ENCODE peak calls at places on chromosomes 13 and 19, in seven cellular contexts. Y is H1, A is uterus, N is transverse colon, U is IMR-90, F is GM12878, I is breast epithelium. E is an unnamed sample.

GRCh38 chr19:29858000-29858596 is 46.3 kb downstream of the CCNE1 start:
- DNase-seq in Y (peak; percentile 82), A (no peak), N (peak; percentile 34), U (no peak), F (no peak), I (no peak), E (no peak)

GRCh38 chr19:16248380-16249023 is 50.8 kb downstream of the AP1M1 start:
- DNase-seq in Y (no peak), A (no peak), N (no peak), U (no peak), F (no peak), I (no peak), E (no peak)

GRCh38 chr19:48489608-48490216 is 20.5 kb downstream of the CYTH2 start:
- DNase-seq in Y (peak; percentile 99), A (peak; percentile 74), N (peak; percentile 91), U (peak; percentile 39), F (no peak), I (no peak), E (peak; percentile 89)

GRCh38 chr19:29617336-29618266 is 11.5 kb downstream of the POP4 start:
- DNase-seq in Y (no peak), A (no peak), N (no peak), U (no peak), F (no peak), I (no peak), E (no peak)

GRCh38 chr13:80871481-80871880 is 530.6 kb upstream of the SPRY2 start:
- DNase-seq in Y (no peak), A (no peak), N (no peak), U (no peak), F (no peak), I (no peak), E (no peak)

GRCh38 chr19:38709119-38709518 is 35.2 kb downstream of the CAPN12 start:
- DNase-seq in Y (no peak), A (no peak), N (no peak), U (no peak), F (no peak), I (no peak), E (no peak)

GRCh38 chr13:61316647-61317046 is 99.0 kb downstream of the PCDH20 start:
- DNase-seq in Y (no peak), A (no peak), N (no peak), U (no peak), F (no peak), I (no peak), E (no peak)

GRCh38 chr13:71017607-71018006 is 849.4 kb downstream of the DACH1 start:
- DNase-seq in Y (no peak), A (no peak), N (no peak), U (no peak), F (no peak), I (no peak), E (no peak)

GRCh38 chr13:51821666-51822065 is 17.7 kb upstream of the DHRS12 start:
- DNase-seq in Y (no peak), A (no peak), N (no peak), U (no peak), F (no peak), I (no peak), E (no peak)

GRCh38 chr13:50451609-50452008 is 391.9 kb downstream of the DLEU7 start:
- DNase-seq in Y (no peak), A (no peak), N (no peak), U (no peak), F (no peak), I (no peak), E (no peak)

GRCh38 chr13:80054806-80055205 is 286.1 kb downstream of the SPRY2 start:
- DNase-seq in Y (no peak), A (no peak), N (no peak), U (peak; percentile 73), F (no peak), I (no peak), E (no peak)

GRCh38 chr13:40613192-40613818 is 53.1 kb downstream of the FOXO1 start:
- DNase-seq in Y (no peak), A (peak; percentile 41), N (peak; percentile 63), U (no peak), F (peak; percentile 64), I (no peak), E (peak; percentile 82)

GRCh38 chr19:42053037-42053935 is 16.7 kb downstream of the GRIK5 start:
- DNase-seq in Y (no peak), A (no peak), N (no peak), U (no peak), F (no peak), I (no peak), E (no peak)

GRCh38 chr19:13053238-13053637 is 49.4 kb downstream of the LYL1 start:
- DNase-seq in Y (no peak), A (no peak), N (no peak), U (no peak), F (no peak), I (no peak), E (no peak)

GRCh38 chr13:43797869-43798268 is 11.1 kb upstream of the ENOX1 start:
- DNase-seq in Y (no peak), A (no peak), N (no peak), U (peak; percentile 11), F (no peak), I (no peak), E (no peak)

GRCh38 chr13:48160879-48161278 is 66.0 kb upstream of the MED4 start:
- DNase-seq in Y (no peak), A (no peak), N (no peak), U (no peak), F (no peak), I (no peak), E (no peak)

GRCh38 chr19:658059-658839 is 4.8 kb downstream of the RNF126 start:
- DNase-seq in Y (no peak), A (no peak), N (no peak), U (no peak), F (no peak), I (no peak), E (peak; percentile 47)

GRCh38 chr19:657611-658010 is 5.4 kb downstream of the RNF126 start:
- DNase-seq in Y (no peak), A (no peak), N (no peak), U (no peak), F (no peak), I (no peak), E (no peak)

GRCh38 chr19:656751-657559 is 6.1 kb downstream of the RNF126 start:
- DNase-seq in Y (no peak), A (no peak), N (no peak), U (no peak), F (no peak), I (no peak), E (no peak)

GRCh38 chr19:660793-661426 is 2.1 kb downstream of the RNF126 start:
- DNase-seq in Y (no peak), A (no peak), N (peak; percentile 75), U (no peak), F (no peak), I (no peak), E (peak; percentile 42)

DNA sequence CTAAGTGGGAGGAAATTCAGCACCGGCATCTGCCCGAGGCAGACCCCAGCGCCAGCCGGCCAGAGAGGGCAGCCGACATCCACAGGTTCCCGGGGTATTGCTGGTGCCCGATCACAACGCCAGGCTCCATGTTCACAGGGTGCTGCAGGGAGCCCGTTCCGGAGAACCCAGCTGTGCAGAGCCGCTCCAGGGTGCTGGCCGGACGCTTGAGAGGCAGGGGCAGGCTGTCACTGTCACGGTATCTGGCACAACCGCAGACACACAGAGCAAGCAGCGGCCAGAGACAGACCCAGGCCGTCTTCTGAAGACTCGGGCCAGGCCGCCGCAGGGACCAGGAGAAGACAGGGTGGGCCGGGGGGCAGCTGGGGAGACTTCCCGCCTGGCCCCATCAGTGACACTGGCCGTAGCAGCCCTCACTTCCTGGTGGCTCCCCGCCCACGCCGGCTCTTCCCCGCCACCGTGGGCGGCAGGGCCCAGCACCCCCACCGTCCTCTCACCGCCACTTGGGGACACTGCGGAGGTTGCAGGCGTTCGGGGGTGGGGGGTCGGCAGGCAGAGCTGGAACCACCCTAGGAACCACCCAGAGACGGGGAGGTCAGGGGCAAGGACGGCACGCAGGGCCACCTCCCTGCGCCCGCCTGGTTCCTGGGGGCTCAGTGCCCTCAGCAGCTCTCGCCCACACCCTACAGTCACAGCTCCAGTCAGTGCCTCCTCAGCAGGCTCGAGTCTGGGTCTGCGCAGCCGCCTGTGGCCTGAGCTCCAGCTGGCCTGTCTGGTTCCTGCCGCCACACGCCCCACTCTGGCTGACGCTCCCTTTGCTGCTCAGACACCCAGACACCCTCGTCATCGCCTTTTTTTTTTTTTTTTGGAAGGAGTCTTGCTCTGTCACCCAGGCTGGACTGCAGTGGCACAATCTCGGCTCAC is 3.8 kb downstream of the RNF126 start:
- DNase-seq in Y (no peak), A (no peak), N (peak; percentile 54), U (no peak), F (no peak), I (peak; percentile 76), E (peak; percentile 68)
- H3K4me3 ChIP-seq in Y (no peak overlapping the region), A (no peak overlapping the region), N (peak overlapping the region; percentile 97), U (no peak overlapping the region), F (no peak overlapping the region), I (no peak overlapping the region), E (peak overlapping the region; percentile 96)

GRCh38 chr13:21034602-21035190 is 26.7 kb downstream of the LATS2 start:
- DNase-seq in Y (no peak), A (no peak), N (no peak), U (no peak), F (no peak), I (no peak), E (no peak)
- TF ChIP-seq POLR2A in Y (no peak), A (no peak), N (no peak), U (no peak), F (no peak), I (no peak), E (no peak)

GRCh38 chr13:113360446-113360845 is 3.5 kb downstream of the GRTP1 start:
- DNase-seq in Y (no peak), A (no peak), N (no peak), U (no peak), F (no peak), I (no peak), E (no peak)

GRCh38 chr13:113359556-113359955 is 4.4 kb downstream of the GRTP1 start:
- DNase-seq in Y (no peak), A (no peak), N (no peak), U (no peak), F (no peak), I (no peak), E (no peak)

GRCh38 chr13:113364371-113364932 is 522 bp upstream of the GRTP1 start:
- DNase-seq in Y (no peak), A (peak; percentile 59), N (peak; percentile 17), U (no peak), F (no peak), I (peak; percentile 30), E (no peak)

GRCh38 chr13:113358653-113359052 is 5.3 kb downstream of the GRTP1 start:
- DNase-seq in Y (no peak), A (no peak), N (no peak), U (peak; percentile 28), F (no peak), I (no peak), E (no peak)

GRCh38 chr13:113361406-113361805 is 2.5 kb downstream of the GRTP1 start:
- DNase-seq in Y (no peak), A (no peak), N (no peak), U (no peak), F (no peak), I (no peak), E (no peak)
- H3K27me3 ChIP-seq in Y (peaks cover 4% of the 10 kb centered on the region), A (no peaks in the 10 kb centered on the region), N (peaks cover 10% of the 10 kb centered on the region), U (peaks cover 32% of the 10 kb centered on the region), F (no peaks in the 10 kb centered on the region), I (no peaks in the 10 kb centered on the region), E (no peaks in the 10 kb centered on the region)

DNA sequence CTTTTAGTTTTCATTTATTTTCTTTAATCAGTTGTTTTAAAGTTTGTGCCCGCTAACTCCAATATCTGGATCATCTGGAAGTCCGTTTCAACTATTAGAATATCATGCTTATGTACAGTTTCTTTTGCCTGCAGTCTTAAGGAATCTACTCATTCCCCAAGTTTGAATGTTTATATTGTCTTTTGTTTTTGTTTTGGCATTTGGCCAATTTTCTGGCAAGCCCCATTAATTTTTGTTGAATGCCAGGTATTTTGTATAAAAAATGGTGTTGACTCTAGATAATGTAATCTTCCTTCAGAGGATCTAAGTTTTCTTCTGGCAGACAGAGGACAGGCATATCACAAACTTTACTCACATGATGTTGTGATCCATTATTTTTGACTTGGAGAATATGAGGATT is 11.1 kb upstream of the ZNF235 start:
- DNase-seq in Y (no peak), A (no peak), N (no peak), U (no peak), F (no peak), I (no peak), E (no peak)
- H3K4me3 ChIP-seq in Y (no peak overlapping the region), A (no peak overlapping the region), N (no peak overlapping the region), U (no peak overlapping the region), F (no peak overlapping the region), I (no peak overlapping the region), E (no peak overlapping the region)